ENCODE peak calls at places on chromosomes 13 and 19, in eight cellular contexts. One of them, this sample, is unnamed.

GRCh38 chr19:53849237-53849676 is 18.4 kb upstream of the MYADM start:
- DNase-seq in SK-N-SH: no peak
- DNase-seq in upper lobe of right lung: no peak
- DNase-seq in B cell: no peak
- DNase-seq in kidney epithelial cell: no peak
- DNase-seq in lower leg skin: no peak
- DNase-seq in epithelial cell of proximal tubule: no peak
- DNase-seq in left lung: no peak
- DNase-seq in this sample: no peak

GRCh38 chr19:51552996-51553725 is 17.9 kb upstream of the ZNF175 start:
- DNase-seq in SK-N-SH: peak; percentile 40
- DNase-seq in kidney epithelial cell: no peak
- DNase-seq in upper lobe of right lung: peak; percentile 82
- DNase-seq in B cell: no peak
- DNase-seq in epithelial cell of proximal tubule: no peak
- DNase-seq in left lung: peak; percentile 83
- DNase-seq in lower leg skin: no peak
- DNase-seq in this sample: peak; percentile 52

GRCh38 chr19:33344210-33344609 is 29.3 kb upstream of the CEBPG start:
- DNase-seq in kidney epithelial cell: no peak
- DNase-seq in upper lobe of right lung: no peak
- DNase-seq in B cell: no peak
- DNase-seq in SK-N-SH: no peak
- DNase-seq in epithelial cell of proximal tubule: no peak
- DNase-seq in lower leg skin: no peak
- DNase-seq in left lung: no peak
- DNase-seq in this sample: no peak

GRCh38 chr19:44737238-44738160 is 11.0 kb upstream of the BCL3 start:
- DNase-seq in kidney epithelial cell: no peak
- DNase-seq in left lung: no peak
- DNase-seq in B cell: no peak
- DNase-seq in lower leg skin: no peak
- DNase-seq in epithelial cell of proximal tubule: no peak
- DNase-seq in upper lobe of right lung: no peak
- DNase-seq in SK-N-SH: no peak
- DNase-seq in this sample: peak; percentile 65

GRCh38 chr13:27339299-27339698 is 68.7 kb downstream of the RASL11A start:
- DNase-seq in SK-N-SH: peak; percentile 61
- DNase-seq in lower leg skin: no peak
- DNase-seq in B cell: peak; percentile 50
- DNase-seq in left lung: no peak
- DNase-seq in epithelial cell of proximal tubule: no peak
- DNase-seq in upper lobe of right lung: no peak
- DNase-seq in kidney epithelial cell: no peak
- DNase-seq in this sample: peak; percentile 64

GRCh38 chr13:31161583-31162150 is at the start of gene HSPH1:
- DNase-seq in epithelial cell of proximal tubule: peak; percentile 76
- DNase-seq in lower leg skin: peak; percentile 99
- DNase-seq in SK-N-SH: peak; percentile 94
- DNase-seq in upper lobe of right lung: peak; percentile 100
- DNase-seq in kidney epithelial cell: peak; percentile 88
- DNase-seq in B cell: peak; percentile 100
- DNase-seq in left lung: peak; percentile 97
- DNase-seq in this sample: peak; percentile 96

GRCh38 chr13:59846845-59847620 is 316.7 kb downstream of the DIAPH3 start:
- DNase-seq in B cell: no peak
- DNase-seq in kidney epithelial cell: no peak
- DNase-seq in SK-N-SH: no peak
- DNase-seq in upper lobe of right lung: no peak
- DNase-seq in epithelial cell of proximal tubule: no peak
- DNase-seq in lower leg skin: no peak
- DNase-seq in left lung: no peak
- DNase-seq in this sample: no peak

GRCh38 chr13:83752141-83752540 is 130.1 kb downstream of the SLITRK1 start:
- DNase-seq in epithelial cell of proximal tubule: no peak
- DNase-seq in upper lobe of right lung: no peak
- DNase-seq in B cell: no peak
- DNase-seq in SK-N-SH: no peak
- DNase-seq in lower leg skin: no peak
- DNase-seq in kidney epithelial cell: no peak
- DNase-seq in left lung: no peak
- DNase-seq in this sample: no peak

GRCh38 chr13:78194904-78195639 is 276.4 kb upstream of the EDNRB start:
- DNase-seq in SK-N-SH: no peak
- DNase-seq in epithelial cell of proximal tubule: no peak
- DNase-seq in B cell: no peak
- DNase-seq in left lung: no peak
- DNase-seq in kidney epithelial cell: peak; percentile 23
- DNase-seq in lower leg skin: no peak
- DNase-seq in upper lobe of right lung: no peak
- DNase-seq in this sample: no peak

GRCh38 chr19:18660051-18660910 is 23.2 kb upstream of the CRTC1 start:
- DNase-seq in left lung: peak; percentile 86
- DNase-seq in epithelial cell of proximal tubule: no peak
- DNase-seq in B cell: no peak
- DNase-seq in SK-N-SH: no peak
- DNase-seq in lower leg skin: no peak
- DNase-seq in upper lobe of right lung: peak; percentile 77
- DNase-seq in kidney epithelial cell: no peak
- DNase-seq in this sample: no peak

GRCh38 chr19:12715929-12716328 is 7.8 kb downstream of the TNPO2 start:
- DNase-seq in left lung: no peak
- DNase-seq in epithelial cell of proximal tubule: no peak
- DNase-seq in kidney epithelial cell: no peak
- DNase-seq in upper lobe of right lung: no peak
- DNase-seq in lower leg skin: no peak
- DNase-seq in B cell: no peak
- DNase-seq in SK-N-SH: no peak
- DNase-seq in this sample: no peak

GRCh38 chr19:12706332-12706718 is 9.9 kb upstream of the FBXW9 start:
- DNase-seq in SK-N-SH: no peak
- DNase-seq in left lung: no peak
- DNase-seq in epithelial cell of proximal tubule: no peak
- DNase-seq in upper lobe of right lung: no peak
- DNase-seq in lower leg skin: no peak
- DNase-seq in kidney epithelial cell: no peak
- DNase-seq in B cell: no peak
- DNase-seq in this sample: no peak

GRCh38 chr19:12708641-12709040 is 12.2 kb upstream of the FBXW9 start:
- DNase-seq in lower leg skin: no peak
- DNase-seq in epithelial cell of proximal tubule: no peak
- DNase-seq in B cell: no peak
- DNase-seq in kidney epithelial cell: no peak
- DNase-seq in SK-N-SH: no peak
- DNase-seq in left lung: no peak
- DNase-seq in upper lobe of right lung: no peak
- DNase-seq in this sample: no peak

GRCh38 chr19:12715102-12715501 is 8.6 kb downstream of the TNPO2 start:
- DNase-seq in kidney epithelial cell: no peak
- DNase-seq in SK-N-SH: no peak
- DNase-seq in epithelial cell of proximal tubule: no peak
- DNase-seq in B cell: no peak
- DNase-seq in upper lobe of right lung: no peak
- DNase-seq in lower leg skin: no peak
- DNase-seq in left lung: no peak
- DNase-seq in this sample: no peak

DNA sequence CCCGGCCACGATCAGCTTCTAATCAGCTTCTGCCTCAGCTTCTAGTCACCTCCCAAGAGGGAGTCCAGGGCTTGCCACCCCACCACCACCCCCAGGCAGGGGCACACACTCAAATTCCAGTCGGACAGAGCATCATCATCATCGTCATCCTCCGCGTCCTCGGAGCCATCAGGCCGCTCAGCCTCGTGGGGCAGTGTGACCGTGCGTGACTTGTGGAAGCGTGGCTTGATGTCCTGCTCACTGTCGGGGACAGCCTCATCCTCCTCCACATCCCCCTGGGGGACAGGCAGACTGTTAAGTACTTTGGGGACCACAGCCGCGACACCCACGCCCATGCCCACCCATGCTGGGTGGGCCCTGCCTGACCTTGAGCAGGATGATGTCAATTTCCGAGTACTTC is 12.5 kb downstream of the TNPO2 start:
- DNase-seq in kidney epithelial cell: no peak
- DNase-seq in upper lobe of right lung: no peak
- DNase-seq in epithelial cell of proximal tubule: no peak
- DNase-seq in lower leg skin: no peak
- DNase-seq in SK-N-SH: no peak
- DNase-seq in left lung: no peak
- DNase-seq in B cell: no peak
- DNase-seq in this sample: no peak
- TF ChIP-seq CTCF in kidney epithelial cell: no peak
- TF ChIP-seq CTCF in upper lobe of right lung: no peak
- TF ChIP-seq CTCF in epithelial cell of proximal tubule: no peak
- TF ChIP-seq CTCF in lower leg skin: no peak
- TF ChIP-seq CTCF in SK-N-SH: no peak
- TF ChIP-seq CTCF in left lung: no peak
- TF ChIP-seq CTCF in B cell: no peak
- TF ChIP-seq CTCF in this sample: no peak

DNA sequence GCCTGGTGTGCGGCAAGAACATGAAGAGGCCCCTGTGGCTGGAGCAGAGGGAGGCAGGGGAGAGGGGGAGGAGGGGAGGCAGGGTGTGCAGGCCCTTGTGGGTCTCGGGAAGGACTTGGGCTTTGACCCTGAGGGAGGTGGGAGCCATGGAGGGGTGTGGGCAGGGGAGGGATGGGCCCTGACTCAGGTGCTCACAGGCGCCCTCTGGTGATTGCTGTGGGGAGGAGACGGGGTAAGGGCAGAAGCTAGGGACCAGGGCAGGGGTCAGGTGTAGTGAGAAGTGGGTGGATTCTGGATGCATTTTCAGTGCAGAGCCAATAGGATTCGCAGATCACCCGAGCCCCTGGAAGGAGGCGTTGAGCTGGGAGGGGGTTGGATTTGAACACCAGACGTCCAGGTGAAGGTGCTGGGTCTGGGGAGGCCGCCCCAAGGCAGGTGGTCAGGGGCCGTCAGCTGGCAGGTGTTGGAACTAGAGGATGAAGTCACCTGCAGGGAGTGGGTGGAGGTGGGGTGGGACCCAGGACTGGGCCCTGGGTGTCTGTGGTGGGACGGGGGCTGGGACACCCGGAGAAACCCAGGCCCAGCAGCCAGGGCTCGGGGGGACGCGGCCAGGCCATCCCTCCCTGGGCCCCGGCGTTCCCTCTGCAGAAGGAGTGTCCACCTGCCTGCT is 185.4 kb downstream of the KDM4B start:
- DNase-seq in upper lobe of right lung: peak; percentile 66
- DNase-seq in lower leg skin: no peak
- DNase-seq in SK-N-SH: peak; percentile 82
- DNase-seq in B cell: peak; percentile 68
- DNase-seq in left lung: peak; percentile 67
- DNase-seq in epithelial cell of proximal tubule: no peak
- DNase-seq in kidney epithelial cell: no peak
- DNase-seq in this sample: peak; percentile 78
- TF ChIP-seq CTCF in upper lobe of right lung: peak; percentile 28
- TF ChIP-seq CTCF in lower leg skin: no peak
- TF ChIP-seq CTCF in SK-N-SH: peak; percentile 56
- TF ChIP-seq CTCF in B cell: peak; percentile 72
- TF ChIP-seq CTCF in left lung: peak; percentile 36
- TF ChIP-seq CTCF in epithelial cell of proximal tubule: peak; percentile 57
- TF ChIP-seq CTCF in kidney epithelial cell: peak; percentile 65
- TF ChIP-seq CTCF in this sample: peak; percentile 57

GRCh38 chr13:70893832-70894231 is 785.6 kb upstream of the KLHL1 start:
- DNase-seq in epithelial cell of proximal tubule: no peak
- DNase-seq in left lung: no peak
- DNase-seq in upper lobe of right lung: no peak
- DNase-seq in B cell: no peak
- DNase-seq in kidney epithelial cell: no peak
- DNase-seq in lower leg skin: no peak
- DNase-seq in SK-N-SH: no peak
- DNase-seq in this sample: no peak

GRCh38 chr13:70890289-70890688 is 782.0 kb upstream of the KLHL1 start:
- DNase-seq in B cell: no peak
- DNase-seq in SK-N-SH: no peak
- DNase-seq in lower leg skin: no peak
- DNase-seq in epithelial cell of proximal tubule: no peak
- DNase-seq in left lung: no peak
- DNase-seq in kidney epithelial cell: no peak
- DNase-seq in upper lobe of right lung: no peak
- DNase-seq in this sample: no peak

GRCh38 chr13:70896136-70896535 is 787.9 kb upstream of the KLHL1 start:
- DNase-seq in upper lobe of right lung: no peak
- DNase-seq in kidney epithelial cell: no peak
- DNase-seq in SK-N-SH: no peak
- DNase-seq in left lung: no peak
- DNase-seq in lower leg skin: no peak
- DNase-seq in B cell: no peak
- DNase-seq in epithelial cell of proximal tubule: no peak
- DNase-seq in this sample: no peak

GRCh38 chr13:70894258-70894657 is 786.0 kb upstream of the KLHL1 start:
- DNase-seq in left lung: no peak
- DNase-seq in SK-N-SH: no peak
- DNase-seq in upper lobe of right lung: no peak
- DNase-seq in B cell: no peak
- DNase-seq in lower leg skin: no peak
- DNase-seq in kidney epithelial cell: no peak
- DNase-seq in epithelial cell of proximal tubule: no peak
- DNase-seq in this sample: no peak

DNA sequence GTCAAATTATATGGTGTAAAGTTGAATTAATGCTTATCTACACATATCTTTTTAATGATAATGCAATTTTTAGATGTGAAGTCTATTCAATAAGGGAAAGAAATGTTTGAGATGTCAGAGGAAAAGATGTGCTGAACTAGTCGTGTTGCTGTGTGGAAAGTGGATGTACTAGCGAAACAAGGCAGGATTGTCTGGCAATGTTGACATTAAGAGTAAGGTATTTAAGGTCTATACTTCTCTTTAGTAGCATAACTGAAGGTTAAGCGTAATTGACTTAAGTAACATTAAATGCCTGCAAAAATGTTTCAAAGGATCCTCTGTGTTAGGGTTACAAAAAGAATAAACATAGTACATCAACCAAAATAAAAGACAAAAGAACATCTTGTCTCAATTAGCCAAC is 787.3 kb upstream of the KLHL1 start:
- DNase-seq in epithelial cell of proximal tubule: no peak
- DNase-seq in lower leg skin: no peak
- DNase-seq in kidney epithelial cell: no peak
- DNase-seq in SK-N-SH: no peak
- DNase-seq in left lung: no peak
- DNase-seq in upper lobe of right lung: no peak
- DNase-seq in B cell: no peak
- DNase-seq in this sample: no peak
- TF ChIP-seq CTCF in epithelial cell of proximal tubule: no peak
- TF ChIP-seq CTCF in lower leg skin: no peak
- TF ChIP-seq CTCF in kidney epithelial cell: no peak
- TF ChIP-seq CTCF in SK-N-SH: no peak
- TF ChIP-seq CTCF in left lung: no peak
- TF ChIP-seq CTCF in upper lobe of right lung: no peak
- TF ChIP-seq CTCF in B cell: no peak
- TF ChIP-seq CTCF in this sample: no peak

DNA sequence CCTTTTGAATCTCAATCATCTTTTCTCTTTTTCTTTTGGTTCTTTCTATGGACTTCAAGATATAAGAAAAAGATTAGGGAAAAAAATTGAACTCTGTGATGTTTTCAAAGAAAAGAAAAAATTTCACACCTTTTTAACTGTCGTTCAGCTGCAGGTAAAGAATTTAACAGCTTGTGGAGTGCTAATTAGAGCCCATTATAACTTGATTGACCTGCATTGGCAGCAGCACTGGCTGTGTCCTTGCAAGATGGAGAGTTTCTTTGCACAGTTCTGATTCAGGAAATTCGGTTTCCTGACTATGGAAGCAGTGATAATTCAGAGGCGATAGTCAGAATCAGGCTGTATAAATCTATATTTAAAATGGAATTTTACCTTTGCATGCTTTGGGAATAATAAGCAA is 183.2 kb upstream of the DACH1 start:
- DNase-seq in kidney epithelial cell: no peak
- DNase-seq in SK-N-SH: no peak
- DNase-seq in epithelial cell of proximal tubule: no peak
- DNase-seq in left lung: no peak
- DNase-seq in B cell: no peak
- DNase-seq in lower leg skin: no peak
- DNase-seq in upper lobe of right lung: no peak
- DNase-seq in this sample: no peak
- TF ChIP-seq CTCF in kidney epithelial cell: no peak
- TF ChIP-seq CTCF in SK-N-SH: no peak
- TF ChIP-seq CTCF in epithelial cell of proximal tubule: no peak
- TF ChIP-seq CTCF in left lung: no peak
- TF ChIP-seq CTCF in B cell: no peak
- TF ChIP-seq CTCF in lower leg skin: no peak
- TF ChIP-seq CTCF in upper lobe of right lung: no peak
- TF ChIP-seq CTCF in this sample: no peak

This sample was measured in GM13976.